ENCODE peak calls at places on chromosomes 5 and 9, in five cellular contexts. O, J, N, R and C are unnamed samples. For H3K9me3, the result is how much of the 10 kb centered on the place peaks cover.

GRCh38 chr9:25677301-25678146 is 720 bp downstream of the TUSC1 start:
- DNase-seq in O (no peak), J (peak), N (peak), R (peak), C (no peak)

GRCh38 chr9:96450613-96451544 is 910 bp downstream of the HABP4 start:
- DNase-seq in O (no peak), J (peak), N (no peak), R (peak), C (peak)

GRCh38 chr5:158679221-158679641 is 420.5 kb downstream of the EBF1 start:
- DNase-seq in O (no peak), J (no peak), N (no peak), R (no peak), C (no peak)

GRCh38 chr5:173486826-173487225 is 129.6 kb downstream of the BOD1 start:
- DNase-seq in O (no peak), J (no peak), N (peak), R (no peak), C (no peak)

GRCh38 chr5:133111299-133111698 is 59.5 kb downstream of the HSPA4 start:
- DNase-seq in O (peak), J (peak), N (peak), R (peak), C (peak)

GRCh38 chr5:59185757-59186385 is 603.0 kb downstream of the RAB3C start:
- DNase-seq in O (no peak), J (no peak), N (no peak), R (no peak), C (no peak)

GRCh38 chr5:107602896-107603295 is 67.8 kb downstream of the EFNA5 start:
- DNase-seq in O (no peak), J (no peak), N (no peak), R (no peak), C (no peak)

GRCh38 chr9:10806873-10807272 is 194.1 kb upstream of the PTPRD start:
- DNase-seq in O (no peak), J (no peak), N (no peak), R (no peak), C (no peak)

GRCh38 chr5:170137694-170138214 is 32.1 kb downstream of the FOXI1 start:
- DNase-seq in O (no peak), J (no peak), N (no peak), R (no peak), C (no peak)

GRCh38 chr9:96344458-96345180 is 38.9 kb downstream of the SLC35D2 start:
- DNase-seq in O (peak), J (no peak), N (peak), R (peak), C (peak)

GRCh38 chr5:3305432-3305831 is 290.2 kb upstream of the IRX1 start:
- DNase-seq in O (no peak), J (no peak), N (no peak), R (no peak), C (no peak)

GRCh38 chr9:95508242-95508967 is 8.4 kb downstream of the PTCH1 start:
- DNase-seq in O (no peak), J (no peak), N (no peak), R (no peak), C (peak)

GRCh38 chr5:157370967-157371366 is 89.0 kb upstream of the NIPAL4 start:
- DNase-seq in O (peak), J (no peak), N (no peak), R (peak), C (peak)

GRCh38 chr9:122364783-122365150 is 6.1 kb upstream of the PTGS1 start:
- DNase-seq in O (no peak), J (no peak), N (peak), R (no peak), C (no peak)

GRCh38 chr5:96572864-96573512 is 89.2 kb upstream of the CAST start:
- DNase-seq in O (peak), J (no peak), N (no peak), R (peak), C (no peak)

GRCh38 chr9:469672-470040 is 255.0 kb downstream of the DOCK8 start:
- DNase-seq in O (no peak), J (no peak), N (no peak), R (no peak), C (no peak)

GRCh38 chr5:110366716-110367115 is 359.8 kb downstream of the TMEM232 start:
- DNase-seq in O (no peak), J (no peak), N (no peak), R (no peak), C (no peak)

GRCh38 chr9:85941617-85941930 is 628 bp downstream of the NAA35 start:
- DNase-seq in O (no peak), J (no peak), N (no peak), R (no peak), C (peak)

GRCh38 chr9:14433841-14434511 is 120.0 kb upstream of the NFIB start:
- DNase-seq in O (peak), J (no peak), N (no peak), R (peak), C (peak)

GRCh38 chr5:127439544-127440096 is 77.8 kb upstream of the PRRC1 start:
- DNase-seq in O (no peak), J (no peak), N (no peak), R (no peak), C (no peak)

GRCh38 chr5:123515904-123516303 is 3.9 kb downstream of the CSNK1G3 start:
- DNase-seq in O (no peak), J (peak), N (no peak), R (no peak), C (no peak)

GRCh38 chr5:139764250-139764791 is 31.3 kb upstream of the PSD2 start:
- DNase-seq in O (no peak), J (peak), N (no peak), R (no peak), C (no peak)

GRCh38 chr5:77379558-77380061 is 112.5 kb downstream of the WDR41 start:
- DNase-seq in O (no peak), J (peak), N (no peak), R (no peak), C (no peak)

GRCh38 chr5:98069876-98070512 is 703.5 kb upstream of the RGMB start:
- DNase-seq in O (no peak), J (no peak), N (no peak), R (peak), C (no peak)

GRCh38 chr5:174084691-174085154 is 39.2 kb downstream of the NSG2 start:
- DNase-seq in O (no peak), J (no peak), N (no peak), R (peak), C (no peak)

GRCh38 chr5:10533218-10533617 is 30.7 kb upstream of the ANKRD33B start:
- DNase-seq in O (no peak), J (no peak), N (no peak), R (no peak), C (peak)

GRCh38 chr5:134511796-134512660 is 13.4 kb upstream of the JADE2 start:
- DNase-seq in O (no peak), J (no peak), N (peak), R (peak), C (no peak)

GRCh38 chr5:90873033-90873517 is 314.5 kb downstream of the ADGRV1 start:
- DNase-seq in O (no peak), J (peak), N (no peak), R (no peak), C (no peak)

GRCh38 chr5:122501087-122501435 is 189.0 kb downstream of the SNCAIP start:
- DNase-seq in O (no peak), J (no peak), N (no peak), R (no peak), C (no peak)

GRCh38 chr5:37165761-37166160 is 83.4 kb downstream of the CPLANE1 start:
- DNase-seq in O (no peak), J (no peak), N (no peak), R (no peak), C (no peak)

GRCh38 chr9:76516350-76516749 is 57.4 kb downstream of the GCNT1 start:
- DNase-seq in O (no peak), J (no peak), N (no peak), R (no peak), C (peak)

GRCh38 chr9:23747088-23747748 is 78.8 kb downstream of the ELAVL2 start:
- DNase-seq in O (no peak), J (no peak), N (no peak), R (no peak), C (no peak)

GRCh38 chr9:98255578-98256296 is at the start of gene TBC1D2:
- DNase-seq in O (peak), J (peak), N (peak), R (peak), C (peak)

GRCh38 chr5:155008669-155009068 is 4.9 kb upstream of the KIF4B start:
- DNase-seq in O (no peak), J (no peak), N (no peak), R (peak), C (no peak)

GRCh38 chr5:6583049-6583880 is 49.6 kb downstream of the NSUN2 start:
- DNase-seq in O (no peak), J (no peak), N (peak), R (no peak), C (peak)

GRCh38 chr9:2469681-2470141 is 151.9 kb upstream of the VLDLR start:
- DNase-seq in O (no peak), J (no peak), N (no peak), R (no peak), C (no peak)

GRCh38 chr5:143068712-143069111 is 298.5 kb downstream of the ARHGAP26 start:
- DNase-seq in O (no peak), J (no peak), N (no peak), R (no peak), C (no peak)

GRCh38 chr9:7432989-7433388 is 366.6 kb downstream of the DMAC1 start:
- DNase-seq in O (no peak), J (no peak), N (no peak), R (no peak), C (no peak)

GRCh38 chr9:90306118-90306517 is 336.5 kb downstream of the DIRAS2 start:
- DNase-seq in O (no peak), J (no peak), N (no peak), R (no peak), C (no peak)

GRCh38 chr9:90303653-90304052 is 339.0 kb downstream of the DIRAS2 start:
- DNase-seq in O (no peak), J (no peak), N (no peak), R (no peak), C (no peak)

GRCh38 chr9:90296539-90296938 is 346.1 kb downstream of the DIRAS2 start:
- DNase-seq in O (no peak), J (no peak), N (no peak), R (no peak), C (peak)

GRCh38 chr9:90299963-90300362 is 342.7 kb downstream of the DIRAS2 start:
- DNase-seq in O (no peak), J (no peak), N (no peak), R (no peak), C (no peak)

DNA sequence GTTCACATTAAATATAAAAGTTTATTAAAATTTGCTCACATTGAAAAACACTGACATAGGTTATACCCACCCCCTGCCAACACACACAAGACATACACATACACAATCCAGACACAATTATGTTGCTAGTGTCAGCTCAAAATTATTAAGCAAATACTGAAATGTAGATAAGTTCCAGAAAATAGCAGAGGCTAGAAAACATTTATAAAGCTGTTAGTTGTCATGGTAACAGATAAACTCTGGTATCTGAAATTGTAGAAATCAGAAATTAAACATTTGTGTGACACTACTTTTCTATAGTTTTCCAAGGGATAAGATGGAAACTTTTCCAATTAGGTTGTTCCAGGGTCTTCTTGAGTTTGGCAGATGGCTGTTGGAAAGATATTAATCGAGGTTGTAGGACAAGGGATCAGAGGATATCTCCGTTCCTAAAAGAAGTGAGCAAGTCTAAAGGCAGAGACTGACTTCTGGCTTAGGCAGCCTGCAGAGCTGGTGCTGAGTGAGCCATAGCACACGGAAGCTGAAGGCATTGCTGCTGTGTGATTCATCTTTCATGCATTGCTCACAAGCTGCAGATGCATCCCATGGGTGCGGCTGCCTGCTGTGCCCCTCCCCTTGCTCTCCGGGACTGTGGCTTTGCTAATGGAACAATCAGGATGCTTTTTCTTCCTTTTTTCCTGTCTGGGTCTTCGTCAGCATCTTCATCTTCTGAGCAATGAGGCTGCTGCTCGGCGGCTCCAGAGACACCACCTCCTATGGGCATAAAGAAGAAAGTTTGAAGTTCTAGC is 341.5 kb downstream of the DIRAS2 start:
- DNase-seq in O (peak), J (no peak), N (peak), R (peak), C (peak)
- H3K9me3 ChIP-seq in O (under half), J (under half), N (under half), R (under half), C (under half)

DNA sequence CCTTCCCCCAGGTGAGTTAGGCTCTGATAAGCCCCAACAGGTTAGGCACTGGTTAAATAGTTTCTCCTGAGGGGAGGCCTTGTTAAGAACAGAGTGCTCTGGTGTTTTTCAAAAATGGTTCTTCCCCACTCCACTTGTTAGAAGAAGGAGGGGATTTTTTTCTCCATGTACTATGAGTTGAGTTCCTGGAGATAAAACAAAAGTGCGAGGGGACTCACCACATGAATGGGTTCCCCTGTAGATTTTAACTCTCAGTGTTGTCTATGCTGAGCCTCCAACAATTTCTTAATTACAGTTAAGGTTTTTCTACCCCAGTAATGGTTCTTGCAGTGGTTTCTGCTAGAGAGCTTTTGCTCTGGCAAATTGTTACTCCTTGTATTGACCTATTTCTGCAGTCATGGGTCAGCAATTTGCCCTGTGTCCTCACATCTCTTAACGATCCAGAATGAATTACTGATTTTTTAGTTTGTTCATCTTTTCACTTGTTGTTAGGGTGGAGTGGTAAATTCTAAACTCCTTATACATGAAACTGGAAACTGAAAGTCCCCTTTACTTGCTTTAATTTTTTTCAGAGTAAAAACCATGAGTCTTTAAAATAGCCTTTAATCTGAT is 44.4 kb downstream of the SCAMP1 start:
- DNase-seq in O (no peak), J (peak), N (no peak), R (no peak), C (no peak)
- H3K4me3 ChIP-seq in O (no peak), J (no peak), N (no peak), R (no peak), C (no peak)

DNA sequence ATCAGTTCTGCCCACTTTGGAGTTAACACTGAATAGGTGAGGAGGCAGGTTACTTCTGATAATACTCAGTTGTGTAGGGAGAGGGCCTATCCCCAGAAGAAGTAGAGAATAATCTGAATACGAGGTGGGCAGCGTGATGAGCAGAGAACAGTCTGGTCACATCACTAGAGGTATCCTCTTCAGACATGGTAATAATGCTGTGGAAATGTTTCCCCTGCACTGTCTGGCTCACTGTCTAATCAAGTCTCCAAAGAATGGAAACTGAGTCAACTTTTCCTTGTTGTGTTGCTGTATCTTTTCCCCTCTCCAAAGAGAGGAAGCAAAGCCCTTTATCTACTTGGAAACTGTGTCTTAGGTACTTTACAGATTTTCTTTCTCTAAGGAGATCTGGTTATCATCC is 110.9 kb upstream of the ANKRD55 start:
- DNase-seq in O (no peak), J (no peak), N (no peak), R (no peak), C (no peak)
- H3K9me3 ChIP-seq in O (under half), J (under half), N (under half), R (under half), C (under half)

GRCh38 chr5:88785396-88786216 is 97.4 kb downstream of the MEF2C start:
- DNase-seq in O (peak), J (no peak), N (no peak), R (peak), C (peak)
- H3K4me3 ChIP-seq in O (no peak), J (no peak), N (peak), R (peak), C (peak)

DNA sequence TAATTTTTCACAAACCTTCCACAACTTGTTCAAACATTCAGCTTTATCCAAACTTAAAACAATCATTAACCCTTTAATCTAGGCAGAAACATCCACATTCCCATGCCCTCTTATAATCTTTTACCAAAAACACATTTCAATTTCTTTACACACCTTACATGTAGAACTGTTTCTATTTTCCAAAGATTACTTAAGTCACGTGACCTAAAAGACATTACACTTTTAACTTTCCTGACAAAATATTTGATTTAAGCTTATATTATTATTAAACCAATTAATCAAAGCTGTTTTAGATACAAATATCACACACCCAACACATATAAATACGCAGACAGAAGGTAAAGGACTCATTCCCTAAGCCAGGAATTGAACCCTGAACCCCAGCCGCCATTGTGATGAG is 21.0 kb upstream of the MRPS30 start:
- DNase-seq in O (no peak), J (no peak), N (no peak), R (no peak), C (no peak)
- H3K9me3 ChIP-seq in O (under half), J (under half), N (under half), R (under half), C (under half)

DNA sequence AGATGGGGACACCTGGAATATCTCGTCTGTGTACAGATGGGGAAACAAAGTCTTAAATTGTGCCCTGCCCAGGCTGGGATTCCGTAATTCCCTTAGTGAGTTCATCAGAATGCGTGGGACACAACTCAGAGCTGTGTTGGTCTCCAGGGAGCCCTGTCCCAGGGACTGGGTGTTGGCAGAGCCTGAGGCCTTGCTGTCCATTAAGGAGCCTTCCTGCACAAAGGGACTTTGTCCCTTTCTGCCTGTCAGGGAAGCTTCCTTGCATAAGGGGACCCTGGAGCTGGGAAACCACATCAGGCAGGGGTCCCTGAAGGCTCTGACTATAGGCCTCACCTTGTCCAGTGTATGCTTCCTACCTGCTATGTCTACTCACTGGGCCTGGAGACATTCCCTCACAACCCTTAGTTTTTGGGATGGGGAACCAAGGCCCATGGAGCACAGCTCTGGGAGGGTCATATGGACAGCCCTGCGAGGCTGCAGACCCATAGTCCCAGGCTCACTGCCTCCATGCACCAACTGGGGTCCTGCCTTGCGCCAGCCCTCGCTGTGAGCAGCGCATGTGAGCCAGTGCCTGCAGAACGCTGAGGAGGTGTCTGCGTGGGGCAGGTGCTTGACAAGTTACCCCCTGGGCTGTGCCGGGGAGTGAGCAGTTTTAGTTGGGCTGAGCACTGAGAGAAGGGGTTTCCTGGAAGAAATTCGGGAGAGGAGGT is 1.6 kb downstream of the CARD19 start:
- DNase-seq in O (no peak), J (no peak), N (no peak), R (no peak), C (no peak)
- H3K4me3 ChIP-seq in O (peak), J (peak), N (peak), R (peak), C (peak)

GRCh38 chr5:141420855-141421488 is at the start of gene PCDHGA11:
- DNase-seq in O (no peak), J (peak), N (no peak), R (peak), C (peak)
- H3K9me3 ChIP-seq in O (half or more), J (under half), N (half or more), R (half or more), C (half or more)